ENCODE peak calls at places on chromosomes 6 and 20, in nine cellular contexts. One of them, this sample, is unnamed.

GRCh38 chr20:40702504-40702903 is 13.5 kb upstream of the MAFB start:
- DNase-seq in HepG2: peak
- DNase-seq in endothelial cell of umbilical vein: no peak
- DNase-seq in stomach: no peak
- DNase-seq in vagina: no peak
- DNase-seq in upper lobe of left lung: no peak
- DNase-seq in Panc1: no peak
- DNase-seq in suprapubic skin: no peak
- DNase-seq in breast epithelium: no peak
- DNase-seq in this sample: no peak

GRCh38 chr6:108250240-108250866 is 10.5 kb downstream of the SNX3 start:
- DNase-seq in HepG2: no peak
- DNase-seq in endothelial cell of umbilical vein: peak
- DNase-seq in stomach: no peak
- DNase-seq in vagina: no peak
- DNase-seq in upper lobe of left lung: no peak
- DNase-seq in Panc1: no peak
- DNase-seq in suprapubic skin: no peak
- DNase-seq in breast epithelium: no peak
- DNase-seq in this sample: no peak

GRCh38 chr20:24608926-24609667 is 139.7 kb downstream of the SYNDIG1 start:
- DNase-seq in HepG2: no peak
- DNase-seq in endothelial cell of umbilical vein: no peak
- DNase-seq in stomach: no peak
- DNase-seq in vagina: peak
- DNase-seq in upper lobe of left lung: no peak
- DNase-seq in Panc1: no peak
- DNase-seq in suprapubic skin: no peak
- DNase-seq in breast epithelium: no peak
- DNase-seq in this sample: no peak

GRCh38 chr6:80341330-80341729 is 234.9 kb downstream of the BCKDHB start:
- DNase-seq in HepG2: no peak
- DNase-seq in endothelial cell of umbilical vein: no peak
- DNase-seq in stomach: no peak
- DNase-seq in vagina: no peak
- DNase-seq in upper lobe of left lung: no peak
- DNase-seq in Panc1: no peak
- DNase-seq in suprapubic skin: no peak
- DNase-seq in breast epithelium: no peak
- DNase-seq in this sample: no peak

GRCh38 chr6:165925474-165926156 is 242.0 kb downstream of the TBXT start:
- DNase-seq in HepG2: no peak
- DNase-seq in endothelial cell of umbilical vein: no peak
- DNase-seq in stomach: no peak
- DNase-seq in vagina: no peak
- DNase-seq in upper lobe of left lung: no peak
- DNase-seq in Panc1: no peak
- DNase-seq in suprapubic skin: no peak
- DNase-seq in breast epithelium: no peak
- DNase-seq in this sample: no peak

GRCh38 chr6:43843669-43844171 is 73.7 kb downstream of the VEGFA start:
- DNase-seq in HepG2: no peak
- DNase-seq in endothelial cell of umbilical vein: no peak
- DNase-seq in stomach: no peak
- DNase-seq in vagina: no peak
- DNase-seq in upper lobe of left lung: no peak
- DNase-seq in Panc1: no peak
- DNase-seq in suprapubic skin: no peak
- DNase-seq in breast epithelium: no peak
- DNase-seq in this sample: no peak

GRCh38 chr6:34385793-34386195 is 6.7 kb downstream of the NUDT3 start:
- DNase-seq in HepG2: peak
- DNase-seq in endothelial cell of umbilical vein: no peak
- DNase-seq in stomach: no peak
- DNase-seq in vagina: no peak
- DNase-seq in upper lobe of left lung: no peak
- DNase-seq in Panc1: no peak
- DNase-seq in suprapubic skin: no peak
- DNase-seq in breast epithelium: no peak
- DNase-seq in this sample: no peak

GRCh38 chr6:37137201-37137880 is 32.6 kb upstream of the PIM1 start:
- DNase-seq in HepG2: peak
- DNase-seq in endothelial cell of umbilical vein: peak
- DNase-seq in stomach: no peak
- DNase-seq in vagina: no peak
- DNase-seq in upper lobe of left lung: no peak
- DNase-seq in Panc1: no peak
- DNase-seq in suprapubic skin: no peak
- DNase-seq in breast epithelium: no peak
- DNase-seq in this sample: no peak

GRCh38 chr20:10225439-10226080 is 6.9 kb downstream of the SNAP25 start:
- DNase-seq in HepG2: peak
- DNase-seq in endothelial cell of umbilical vein: no peak
- DNase-seq in stomach: no peak
- DNase-seq in vagina: no peak
- DNase-seq in upper lobe of left lung: no peak
- DNase-seq in Panc1: no peak
- DNase-seq in suprapubic skin: no peak
- DNase-seq in breast epithelium: no peak
- DNase-seq in this sample: no peak

GRCh38 chr6:143766185-143766553 is 77.0 kb upstream of the LTV1 start:
- DNase-seq in HepG2: no peak
- DNase-seq in endothelial cell of umbilical vein: no peak
- DNase-seq in stomach: no peak
- DNase-seq in vagina: no peak
- DNase-seq in upper lobe of left lung: no peak
- DNase-seq in Panc1: no peak
- DNase-seq in suprapubic skin: no peak
- DNase-seq in breast epithelium: no peak
- DNase-seq in this sample: no peak

GRCh38 chr6:86936834-86937218 is 502 bp upstream of the HTR1E start:
- DNase-seq in HepG2: no peak
- DNase-seq in endothelial cell of umbilical vein: no peak
- DNase-seq in stomach: no peak
- DNase-seq in vagina: no peak
- DNase-seq in upper lobe of left lung: no peak
- DNase-seq in Panc1: no peak
- DNase-seq in suprapubic skin: no peak
- DNase-seq in breast epithelium: no peak
- DNase-seq in this sample: no peak

GRCh38 chr6:111926731-111927302 is 53.6 kb upstream of the FYN start:
- DNase-seq in HepG2: no peak
- DNase-seq in endothelial cell of umbilical vein: no peak
- DNase-seq in stomach: no peak
- DNase-seq in vagina: no peak
- DNase-seq in upper lobe of left lung: no peak
- DNase-seq in Panc1: no peak
- DNase-seq in suprapubic skin: no peak
- DNase-seq in breast epithelium: no peak
- DNase-seq in this sample: no peak

GRCh38 chr6:164296411-164296810 is 881.9 kb downstream of the QKI start:
- DNase-seq in HepG2: no peak
- DNase-seq in endothelial cell of umbilical vein: no peak
- DNase-seq in stomach: no peak
- DNase-seq in vagina: no peak
- DNase-seq in upper lobe of left lung: no peak
- DNase-seq in Panc1: no peak
- DNase-seq in suprapubic skin: no peak
- DNase-seq in breast epithelium: no peak
- DNase-seq in this sample: no peak

GRCh38 chr20:15708984-15709598 is 864.2 kb downstream of the KIF16B start:
- DNase-seq in HepG2: peak
- DNase-seq in endothelial cell of umbilical vein: no peak
- DNase-seq in stomach: peak
- DNase-seq in vagina: no peak
- DNase-seq in upper lobe of left lung: peak
- DNase-seq in Panc1: no peak
- DNase-seq in suprapubic skin: no peak
- DNase-seq in breast epithelium: no peak
- DNase-seq in this sample: peak

GRCh38 chr20:40323411-40323810 is 365.6 kb downstream of the MAFB start:
- DNase-seq in HepG2: no peak
- DNase-seq in endothelial cell of umbilical vein: no peak
- DNase-seq in stomach: no peak
- DNase-seq in vagina: no peak
- DNase-seq in upper lobe of left lung: no peak
- DNase-seq in Panc1: no peak
- DNase-seq in suprapubic skin: no peak
- DNase-seq in breast epithelium: no peak
- DNase-seq in this sample: no peak

GRCh38 chr6:97059473-97059872 is 134.9 kb downstream of the KLHL32 start:
- DNase-seq in HepG2: peak
- DNase-seq in endothelial cell of umbilical vein: peak
- DNase-seq in stomach: no peak
- DNase-seq in vagina: no peak
- DNase-seq in upper lobe of left lung: no peak
- DNase-seq in Panc1: no peak
- DNase-seq in suprapubic skin: no peak
- DNase-seq in breast epithelium: no peak
- DNase-seq in this sample: no peak

GRCh38 chr6:90739339-90739738 is 152.5 kb upstream of the MAP3K7 start:
- DNase-seq in HepG2: no peak
- DNase-seq in endothelial cell of umbilical vein: no peak
- DNase-seq in stomach: no peak
- DNase-seq in vagina: no peak
- DNase-seq in upper lobe of left lung: no peak
- DNase-seq in Panc1: no peak
- DNase-seq in suprapubic skin: no peak
- DNase-seq in breast epithelium: no peak
- DNase-seq in this sample: no peak

GRCh38 chr6:98871057-98871456 is 36.7 kb downstream of the POU3F2 start:
- DNase-seq in HepG2: no peak
- DNase-seq in endothelial cell of umbilical vein: peak
- DNase-seq in stomach: no peak
- DNase-seq in vagina: no peak
- DNase-seq in upper lobe of left lung: no peak
- DNase-seq in Panc1: no peak
- DNase-seq in suprapubic skin: no peak
- DNase-seq in breast epithelium: no peak
- DNase-seq in this sample: no peak

GRCh38 chr6:55798571-55798970 is 76.8 kb downstream of the BMP5 start:
- DNase-seq in HepG2: no peak
- DNase-seq in endothelial cell of umbilical vein: no peak
- DNase-seq in stomach: no peak
- DNase-seq in vagina: no peak
- DNase-seq in upper lobe of left lung: no peak
- DNase-seq in Panc1: no peak
- DNase-seq in suprapubic skin: no peak
- DNase-seq in breast epithelium: no peak
- DNase-seq in this sample: no peak

GRCh38 chr6:41545703-41546474 is at the start of gene FOXP4:
- DNase-seq in HepG2: peak
- DNase-seq in endothelial cell of umbilical vein: peak
- DNase-seq in stomach: peak
- DNase-seq in vagina: peak
- DNase-seq in upper lobe of left lung: peak
- DNase-seq in Panc1: peak
- DNase-seq in suprapubic skin: peak
- DNase-seq in breast epithelium: peak
- DNase-seq in this sample: peak
- H3K27ac ChIP-seq in HepG2: peak
- H3K27ac ChIP-seq in endothelial cell of umbilical vein: peak
- H3K27ac ChIP-seq in stomach: peak
- H3K27ac ChIP-seq in vagina: peak
- H3K27ac ChIP-seq in upper lobe of left lung: peak
- H3K27ac ChIP-seq in Panc1: peak
- H3K27ac ChIP-seq in suprapubic skin: peak
- H3K27ac ChIP-seq in breast epithelium: peak
- H3K27ac ChIP-seq in this sample: peak

DNA sequence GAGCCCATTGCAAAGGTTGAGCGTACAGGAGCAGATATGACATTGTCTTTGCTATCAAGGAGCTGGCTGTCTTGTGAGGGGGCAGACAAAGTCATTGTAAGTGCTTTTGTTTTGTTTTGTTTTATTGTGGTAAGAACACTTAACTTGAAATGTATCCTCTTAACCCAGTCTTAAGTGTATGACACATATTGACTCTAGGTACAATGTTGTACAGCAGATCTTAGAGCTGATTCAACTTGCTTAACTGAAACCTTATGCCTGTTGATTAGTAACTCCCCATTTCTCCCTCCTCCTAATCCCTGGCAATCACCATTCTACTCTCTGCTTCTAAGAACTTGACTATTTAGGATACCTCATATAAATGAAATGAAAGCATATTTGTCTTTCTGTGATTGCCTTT is 429.0 kb downstream of the BMP2 start:
- DNase-seq in HepG2: no peak
- DNase-seq in endothelial cell of umbilical vein: no peak
- DNase-seq in stomach: no peak
- DNase-seq in vagina: no peak
- DNase-seq in upper lobe of left lung: no peak
- DNase-seq in Panc1: no peak
- DNase-seq in suprapubic skin: no peak
- DNase-seq in breast epithelium: no peak
- DNase-seq in this sample: no peak
- TF ChIP-seq CTCF in HepG2: no peak
- TF ChIP-seq CTCF in endothelial cell of umbilical vein: no peak
- TF ChIP-seq CTCF in stomach: no peak
- TF ChIP-seq CTCF in vagina: no peak
- TF ChIP-seq CTCF in upper lobe of left lung: no peak
- TF ChIP-seq CTCF in Panc1: no peak
- TF ChIP-seq CTCF in suprapubic skin: no peak
- TF ChIP-seq CTCF in breast epithelium: no peak
- TF ChIP-seq CTCF in this sample: no peak

DNA sequence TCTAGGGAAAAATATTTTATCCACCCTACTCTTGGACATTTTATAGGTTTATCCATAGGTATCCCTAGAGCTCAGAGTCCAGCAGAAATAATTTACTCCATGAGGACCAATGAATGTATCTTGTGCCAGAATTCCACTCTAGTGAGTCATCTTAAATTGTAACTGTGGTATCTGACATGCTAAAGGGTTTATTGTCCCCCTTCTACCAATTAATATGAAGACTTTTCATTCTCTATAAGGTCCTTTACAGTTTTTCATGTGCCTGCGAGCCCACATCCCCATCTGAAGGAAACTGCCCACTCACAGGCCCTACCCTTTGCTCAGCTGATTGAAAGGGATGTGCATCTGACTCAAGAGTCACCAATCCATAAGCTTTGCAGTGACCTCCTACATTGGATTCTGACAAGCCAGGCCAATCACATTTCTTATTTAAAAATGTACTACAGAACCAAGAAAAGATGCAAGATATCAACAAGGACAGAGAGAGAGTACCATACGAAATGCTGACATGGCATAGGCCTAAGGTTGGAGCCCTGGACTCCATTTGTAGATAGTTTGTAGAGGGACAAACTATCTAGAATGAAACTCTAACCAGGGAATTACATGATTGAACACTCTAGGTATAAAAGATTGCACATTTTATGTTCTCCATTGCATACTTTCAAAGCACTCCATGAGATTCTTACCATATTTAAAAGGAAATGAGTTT is 93.4 kb upstream of the DEFB112 start:
- DNase-seq in HepG2: no peak
- DNase-seq in endothelial cell of umbilical vein: no peak
- DNase-seq in stomach: no peak
- DNase-seq in vagina: no peak
- DNase-seq in upper lobe of left lung: no peak
- DNase-seq in Panc1: no peak
- DNase-seq in suprapubic skin: no peak
- DNase-seq in breast epithelium: no peak
- DNase-seq in this sample: no peak
- TF ChIP-seq POLR2AphosphoS5 in HepG2: no peak
- TF ChIP-seq POLR2AphosphoS5 in endothelial cell of umbilical vein: no peak
- TF ChIP-seq POLR2AphosphoS5 in stomach: no peak
- TF ChIP-seq POLR2AphosphoS5 in vagina: no peak
- TF ChIP-seq POLR2AphosphoS5 in upper lobe of left lung: no peak
- TF ChIP-seq POLR2AphosphoS5 in Panc1: no peak
- TF ChIP-seq POLR2AphosphoS5 in suprapubic skin: no peak
- TF ChIP-seq POLR2AphosphoS5 in breast epithelium: no peak
- TF ChIP-seq POLR2AphosphoS5 in this sample: no peak

GRCh38 chr6:110039996-110040383 is 61.9 kb downstream of the GPR6 start:
- DNase-seq in HepG2: no peak
- DNase-seq in endothelial cell of umbilical vein: peak
- DNase-seq in stomach: peak
- DNase-seq in vagina: peak
- DNase-seq in upper lobe of left lung: peak
- DNase-seq in Panc1: peak
- DNase-seq in suprapubic skin: no peak
- DNase-seq in breast epithelium: no peak
- DNase-seq in this sample: peak
- H3K27ac ChIP-seq in HepG2: no peak
- H3K27ac ChIP-seq in endothelial cell of umbilical vein: no peak
- H3K27ac ChIP-seq in stomach: peak
- H3K27ac ChIP-seq in vagina: no peak
- H3K27ac ChIP-seq in upper lobe of left lung: peak
- H3K27ac ChIP-seq in Panc1: peak
- H3K27ac ChIP-seq in suprapubic skin: no peak
- H3K27ac ChIP-seq in breast epithelium: no peak
- H3K27ac ChIP-seq in this sample: peak